ENCODE peak calls at places on chromosomes 5 and 9, in four cellular contexts. W, Y, Q and B are unnamed samples.

GRCh38 chr9:106052735-106053134 is 358.4 kb downstream of the TMEM38B start:
- DNase-seq in W (no peak), Y (no peak), Q (no peak), B (no peak)

GRCh38 chr9:126661521-126662251 is 48.0 kb downstream of the LMX1B start:
- DNase-seq in W (no peak), Y (peak; percentile 61), Q (no peak), B (no peak)

GRCh38 chr9:129399301-129399990 is 221.4 kb upstream of the IER5L start:
- DNase-seq in W (no peak), Y (no peak), Q (no peak), B (no peak)

GRCh38 chr9:87675906-87676515 is 49.9 kb upstream of the CTSL start:
- DNase-seq in W (no peak), Y (no peak), Q (no peak), B (no peak)

GRCh38 chr9:104927216-104927911 is 591 bp downstream of the ABCA1 start:
- DNase-seq in W (peak; percentile 5), Y (peak; percentile 32), Q (no peak), B (peak; percentile 53)

GRCh38 chr9:29212590-29213373 is 1639.5 kb upstream of the C9orf72 start:
- DNase-seq in W (no peak), Y (peak; percentile 16), Q (no peak), B (peak; percentile 13)

GRCh38 chr5:106094128-106094726 is 1576.5 kb downstream of the EFNA5 start:
- DNase-seq in W (no peak), Y (no peak), Q (no peak), B (peak; percentile 11)

GRCh38 chr5:123182072-123182471 is 93.0 kb downstream of the PRDM6 start:
- DNase-seq in W (no peak), Y (no peak), Q (no peak), B (no peak)

GRCh38 chr9:89676281-89676680 is 71.5 kb downstream of the GADD45G start:
- DNase-seq in W (no peak), Y (no peak), Q (no peak), B (no peak)

GRCh38 chr9:133729646-133730281 is 8.4 kb downstream of the SARDH start:
- DNase-seq in W (no peak), Y (peak; percentile 6), Q (no peak), B (no peak)

GRCh38 chr5:169190860-169191259 is 110.1 kb downstream of the SLIT3 start:
- DNase-seq in W (no peak), Y (no peak), Q (no peak), B (no peak)

GRCh38 chr9:133683494-133684460 is 47.6 kb downstream of the DBH start:
- DNase-seq in W (peak; percentile 70), Y (no peak), Q (no peak), B (peak; percentile 55)

DNA sequence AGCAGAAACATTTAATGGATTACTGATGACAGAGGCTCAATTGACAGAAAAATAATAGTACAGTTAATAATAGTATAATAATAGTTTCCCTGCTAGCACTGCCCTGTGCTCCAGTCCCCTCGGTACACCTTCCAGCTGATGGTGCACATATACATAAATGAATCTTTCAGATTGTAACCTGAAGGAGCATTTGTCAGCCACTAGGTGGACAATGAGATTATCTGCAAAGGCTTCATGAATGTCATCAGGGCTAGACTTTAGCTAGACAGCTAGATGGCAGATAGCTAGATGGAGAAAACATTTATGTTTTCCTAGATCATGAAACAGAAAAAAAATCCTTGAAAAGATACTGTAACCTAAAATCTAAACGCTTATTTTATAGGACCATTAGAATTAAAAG is 304.4 kb upstream of the SMC2 start:
- DNase-seq in W (no peak), Y (no peak), Q (no peak), B (peak; percentile 14)
- TF ChIP-seq CTCF in W (no peak), Y (peak; percentile 55), Q (no peak), B (peak; percentile 49)

GRCh38 chr9:70392189-70392588 is 22.3 kb downstream of the KLF9 start:
- DNase-seq in W (no peak), Y (no peak), Q (no peak), B (no peak)
- TF ChIP-seq CTCF in W (peak; percentile 19), Y (peak; percentile 12), Q (peak; percentile 29), B (peak; percentile 22)

GRCh38 chr9:68779558-68780376 is 74.7 kb downstream of the PIP5K1B start:
- DNase-seq in W (peak; percentile 92), Y (peak; percentile 94), Q (peak; percentile 72), B (peak; percentile 94)
- TF ChIP-seq CTCF in W (peak; percentile 64), Y (peak; percentile 44), Q (peak; percentile 33), B (peak; percentile 26)

GRCh38 chr9:1284727-1285126 is 234.6 kb downstream of the DMRT2 start:
- DNase-seq in W (no peak), Y (no peak), Q (no peak), B (no peak)
- TF ChIP-seq CTCF in W (no peak), Y (no peak), Q (no peak), B (no peak)

GRCh38 chr9:128271112-128271511 is 4.7 kb downstream of the GOLGA2 start:
- DNase-seq in W (no peak), Y (no peak), Q (no peak), B (no peak)
- TF ChIP-seq CTCF in W (no peak), Y (no peak), Q (no peak), B (no peak)

GRCh38 chr5:135011355-135012032 is 22.5 kb downstream of the PITX1 start:
- DNase-seq in W (no peak), Y (no peak), Q (no peak), B (no peak)
- TF ChIP-seq CTCF in W (no peak), Y (no peak), Q (no peak), B (no peak)

GRCh38 chr5:63825984-63826383 is 136.3 kb downstream of the HTR1A start:
- DNase-seq in W (no peak), Y (no peak), Q (no peak), B (no peak)

GRCh38 chr5:63820557-63820956 is 141.7 kb downstream of the HTR1A start:
- DNase-seq in W (no peak), Y (no peak), Q (no peak), B (no peak)

GRCh38 chr5:63822633-63823032 is 139.6 kb downstream of the HTR1A start:
- DNase-seq in W (no peak), Y (no peak), Q (no peak), B (peak; percentile 12)
- TF ChIP-seq CTCF in W (no peak), Y (no peak), Q (no peak), B (no peak)

GRCh38 chr5:74056102-74056788 is 430.2 kb downstream of the ARHGEF28 start:
- DNase-seq in W (no peak), Y (no peak), Q (no peak), B (no peak)

GRCh38 chr5:74055446-74056097 is 429.6 kb downstream of the ARHGEF28 start:
- DNase-seq in W (no peak), Y (no peak), Q (no peak), B (no peak)

GRCh38 chr5:74052441-74052840 is 426.4 kb downstream of the ARHGEF28 start:
- DNase-seq in W (no peak), Y (no peak), Q (no peak), B (no peak)

GRCh38 chr5:74054139-74054538 is 428.1 kb downstream of the ARHGEF28 start:
- DNase-seq in W (no peak), Y (no peak), Q (no peak), B (no peak)

GRCh38 chr5:74056789-74057164 is 430.8 kb downstream of the ARHGEF28 start:
- DNase-seq in W (no peak), Y (no peak), Q (no peak), B (peak; percentile 26)
- TF ChIP-seq CTCF in W (no peak), Y (peak; percentile 42), Q (peak; percentile 62), B (peak; percentile 41)